ENCODE peak calls at places on chromosomes 12 and 14, in six cellular contexts. E, N, D, Y, K and X are unnamed samples.

GRCh38 chr12:55068416-55069010 is 48.7 kb downstream of the NEUROD4 start:
- DNase-seq in Y (peak), N (no peak), D (peak), E (peak), K (peak), X (peak)

GRCh38 chr12:80157640-80158039 is 58.3 kb downstream of the OTOGL start:
- DNase-seq in D (no peak), Y (no peak), K (no peak), N (no peak), E (no peak), X (peak)

GRCh38 chr14:34181308-34181707 is 230.4 kb upstream of the EGLN3 start:
- DNase-seq in Y (no peak), E (no peak), N (no peak), D (no peak), K (no peak), X (no peak)

GRCh38 chr12:1922985-1923384 is 4.5 kb upstream of the CACNA2D4 start:
- DNase-seq in K (no peak), N (no peak), Y (no peak), E (peak), D (no peak), X (no peak)

GRCh38 chr12:99722690-99723486 is 75.3 kb downstream of the GARIN6 start:
- DNase-seq in E (no peak), K (no peak), N (no peak), Y (no peak), D (no peak), X (no peak)

GRCh38 chr12:69275471-69275891 is 36.1 kb downstream of the CPSF6 start:
- DNase-seq in Y (no peak), N (no peak), E (no peak), D (peak), K (no peak), X (no peak)

GRCh38 chr12:42918387-42918786 is 328.8 kb upstream of the PRICKLE1 start:
- DNase-seq in D (no peak), K (no peak), N (no peak), E (no peak), Y (no peak), X (no peak)

GRCh38 chr12:67456281-67456918 is 187.2 kb downstream of the CAND1 start:
- DNase-seq in D (peak), N (no peak), Y (no peak), K (peak), E (no peak), X (peak)

GRCh38 chr12:57615637-57616036 is 4.4 kb downstream of the ARHGEF25 start:
- DNase-seq in D (no peak), K (no peak), N (no peak), E (no peak), Y (no peak), X (no peak)

GRCh38 chr12:11862794-11863193 is 207.9 kb upstream of the BCL2L14 start:
- DNase-seq in N (no peak), D (peak), E (no peak), K (no peak), Y (no peak), X (no peak)

GRCh38 chr12:61870658-61871559 is 389.3 kb upstream of the USP15 start:
- DNase-seq in N (no peak), Y (no peak), E (no peak), K (no peak), D (peak), X (no peak)

GRCh38 chr12:87866602-87867292 is 162.5 kb downstream of the C12orf50 start:
- DNase-seq in N (no peak), D (peak), K (peak), E (no peak), Y (no peak), X (peak)

GRCh38 chr14:98799891-98800290 is 472.1 kb downstream of the BCL11B start:
- DNase-seq in N (no peak), E (no peak), K (no peak), Y (no peak), D (no peak), X (no peak)

GRCh38 chr12:39692258-39692853 is 72.8 kb upstream of the ABCD2 start:
- DNase-seq in K (peak), D (peak), N (no peak), Y (no peak), E (no peak), X (peak)

GRCh38 chr14:68820999-68821683 is 28.3 kb upstream of the ZFP36L1 start:
- DNase-seq in K (no peak), E (no peak), Y (no peak), D (no peak), N (no peak), X (no peak)

GRCh38 chr12:24562761-24563392 is 386.0 kb downstream of the BCAT1 start:
- DNase-seq in Y (peak), K (peak), N (no peak), D (peak), E (peak), X (peak)

GRCh38 chr14:79605863-79606262 is 605.4 kb downstream of the DIO2 start:
- DNase-seq in D (no peak), N (no peak), E (no peak), K (no peak), Y (no peak), X (no peak)

GRCh38 chr12:24603371-24603770 is 345.5 kb downstream of the BCAT1 start:
- DNase-seq in D (no peak), Y (no peak), K (no peak), E (no peak), N (no peak), X (no peak)

GRCh38 chr12:93484315-93484981 is 17.1 kb downstream of the MRPL42 start:
- DNase-seq in D (peak), K (no peak), Y (no peak), N (no peak), E (no peak), X (peak)

GRCh38 chr12:91777268-91777997 is 368.2 kb downstream of the BTG1 start:
- DNase-seq in Y (no peak), K (peak), N (no peak), D (peak), E (no peak), X (peak)

GRCh38 chr14:68274722-68275121 is 455.1 kb downstream of the RAD51B start:
- DNase-seq in K (no peak), E (no peak), Y (no peak), N (no peak), D (no peak), X (peak)

GRCh38 chr12:113512568-113512967 is 40.9 kb upstream of the LHX5 start:
- DNase-seq in K (no peak), E (no peak), N (no peak), Y (no peak), D (no peak), X (no peak)

GRCh38 chr14:102532204-102532658 is 22.7 kb upstream of the ANKRD9 start:
- DNase-seq in Y (no peak), E (no peak), K (peak), N (no peak), D (no peak), X (peak)

GRCh38 chr12:88298014-88298682 is 156.0 kb downstream of the TMTC3 start:
- DNase-seq in D (peak), K (no peak), E (no peak), Y (no peak), N (no peak), X (peak)

GRCh38 chr12:65561798-65562382 is 262.4 kb upstream of the HMGA2 start:
- DNase-seq in K (no peak), D (peak), Y (no peak), E (no peak), N (no peak), X (peak)

GRCh38 chr14:21026988-21027315 is 2.1 kb upstream of the NDRG2 start:
- DNase-seq in D (no peak), E (no peak), Y (no peak), K (no peak), N (no peak), X (no peak)

GRCh38 chr14:70658899-70659298 is 17.2 kb downstream of the TTC9 start:
- DNase-seq in N (no peak), K (no peak), E (no peak), D (no peak), Y (no peak), X (no peak)

GRCh38 chr14:91229743-91230200 is 14.7 kb downstream of the GPR68 start:
- DNase-seq in E (no peak), Y (no peak), K (no peak), N (no peak), D (peak), X (peak)

GRCh38 chr14:24254630-24255392 is 8.2 kb downstream of the TGM1 start:
- DNase-seq in E (no peak), D (no peak), Y (no peak), N (no peak), K (no peak), X (no peak)

GRCh38 chr14:28785096-28785952 is 18.7 kb downstream of the FOXG1 start:
- DNase-seq in Y (no peak), N (no peak), D (no peak), K (no peak), E (no peak), X (peak)

GRCh38 chr12:60333461-60333860 is 737.6 kb downstream of the SLC16A7 start:
- DNase-seq in E (no peak), N (peak), K (no peak), D (no peak), Y (no peak), X (peak)

GRCh38 chr14:56351861-56352260 is 227.7 kb upstream of the TMEM260 start:
- DNase-seq in K (peak), D (peak), E (no peak), N (no peak), Y (no peak), X (peak)

GRCh38 chr12:45615268-45615667 is 114.2 kb upstream of the ARID2 start:
- DNase-seq in Y (peak), E (no peak), D (peak), N (no peak), K (peak), X (peak)

GRCh38 chr14:75995372-75996041 is 9.9 kb downstream of the IFT43 start:
- DNase-seq in Y (no peak), K (no peak), D (peak), N (no peak), E (no peak), X (no peak)

GRCh38 chr12:108559748-108560147 is 1.2 kb downstream of the SART3 start:
- DNase-seq in K (no peak), E (no peak), N (no peak), D (no peak), Y (no peak), X (no peak)

GRCh38 chr12:3077572-3078081 is 448 bp downstream of the TSPAN9 start:
- DNase-seq in Y (no peak), E (no peak), K (no peak), D (peak), N (no peak), X (peak)